ENCODE peak calls at places on chromosome 15, in nine cellular contexts. H is fibroblast of lung; A is neural crest cell; M is foreskin melanocyte; X is Daoy; T is NCI-H774; Y is naive thymus-derived CD4-positive, alpha-beta T cell; E is ureter; J is cardiac muscle cell. O is an unnamed sample.

GRCh38 chr15:77818484-77819270 is 186.0 kb upstream of the LINGO1 start:
- DNase-seq in H (no peak), A (no peak), M (no peak), X (no peak), T (peak; percentile 27), Y (no peak), E (no peak), J (no peak), O (no peak)

GRCh38 chr15:84079885-84080777 is 155.4 kb upstream of the GOLGA6L4 start:
- DNase-seq in H (peak; percentile 17), A (peak; percentile 45), M (no peak), X (peak; percentile 11), T (peak; percentile 53), Y (peak; percentile 32), E (no peak), J (peak; percentile 33), O (peak; percentile 61)

GRCh38 chr15:98953000-98953776 is 54.4 kb downstream of the PGPEP1L start:
- DNase-seq in H (peak; percentile 76), A (no peak), M (peak; percentile 5), X (no peak), T (no peak), Y (no peak), E (no peak), J (no peak), O (no peak)

GRCh38 chr15:101242160-101242998 is 9.5 kb downstream of the CHSY1 start:
- DNase-seq in H (no peak), A (no peak), M (no peak), X (peak; percentile 59), T (no peak), Y (peak; percentile 77), E (no peak), J (peak; percentile 82), O (peak; percentile 67)

GRCh38 chr15:62850791-62851291 is 191.7 kb upstream of the TPM1 start:
- DNase-seq in H (no peak), A (no peak), M (no peak), X (peak; percentile 94), T (no peak), Y (no peak), E (no peak), J (peak; percentile 71), O (peak; percentile 94)

GRCh38 chr15:31308185-31308639 is 18.4 kb upstream of the KLF13 start:
- DNase-seq in H (no peak), A (no peak), M (no peak), X (no peak), T (no peak), Y (no peak), E (no peak), J (no peak), O (no peak)

GRCh38 chr15:42194502-42194901 is 13.6 kb downstream of the VPS39 start:
- DNase-seq in H (peak; percentile 86), A (no peak), M (no peak), X (peak; percentile 14), T (no peak), Y (no peak), E (no peak), J (peak; percentile 68), O (peak; percentile 10)

GRCh38 chr15:66515901-66516322 is 10.8 kb downstream of the ZWILCH start:
- DNase-seq in H (no peak), A (no peak), M (no peak), X (peak; percentile 39), T (no peak), Y (no peak), E (no peak), J (peak; percentile 16), O (peak; percentile 35)

GRCh38 chr15:98904466-98905048 is 103.0 kb downstream of the PGPEP1L start:
- DNase-seq in H (peak; percentile 71), A (peak; percentile 12), M (peak; percentile 59), X (peak; percentile 62), T (no peak), Y (peak; percentile 10), E (no peak), J (peak; percentile 59), O (peak; percentile 60)

GRCh38 chr15:94324117-94324826 is 92.9 kb downstream of the MCTP2 start:
- DNase-seq in H (peak; percentile 71), A (peak; percentile 54), M (peak; percentile 50), X (peak; percentile 64), T (peak; percentile 36), Y (peak; percentile 47), E (peak; percentile 49), J (peak; percentile 72), O (peak; percentile 74)

GRCh38 chr15:38050529-38050928 is 116.1 kb downstream of the TMCO5A start:
- DNase-seq in H (peak; percentile 72), A (no peak), M (no peak), X (no peak), T (no peak), Y (no peak), E (no peak), J (peak; percentile 73), O (peak; percentile 45)

GRCh38 chr15:76056931-76057330 is 2.9 kb upstream of the TMEM266 start:
- DNase-seq in H (no peak), A (no peak), M (no peak), X (no peak), T (no peak), Y (no peak), E (no peak), J (no peak), O (no peak)

GRCh38 chr15:51853987-51854386 is 24.5 kb downstream of the TMOD3 start:
- DNase-seq in H (peak; percentile 65), A (no peak), M (no peak), X (no peak), T (no peak), Y (no peak), E (no peak), J (peak; percentile 38), O (no peak)

GRCh38 chr15:45762726-45763125 is 127.9 kb downstream of the SQOR start:
- DNase-seq in H (no peak), A (no peak), M (no peak), X (no peak), T (no peak), Y (no peak), E (no peak), J (no peak), O (no peak)

GRCh38 chr15:29095746-29096145 is 173.9 kb downstream of the NSMCE3 start:
- DNase-seq in H (no peak), A (no peak), M (no peak), X (no peak), T (no peak), Y (no peak), E (no peak), J (no peak), O (no peak)

GRCh38 chr15:26870346-26870745 is 3.5 kb downstream of the GABRA5 start:
- DNase-seq in H (no peak), A (no peak), M (no peak), X (no peak), T (no peak), Y (no peak), E (no peak), J (no peak), O (no peak)

GRCh38 chr15:90818251-90819210 is 49.9 kb upstream of the FURIN start:
- DNase-seq in H (no peak), A (no peak), M (no peak), X (no peak), T (no peak), Y (peak; percentile 13), E (no peak), J (peak; percentile 21), O (no peak)

GRCh38 chr15:31974855-31975421 is 55.4 kb upstream of the CHRNA7 start:
- DNase-seq in H (peak; percentile 23), A (peak; percentile 73), M (no peak), X (peak; percentile 67), T (peak; percentile 37), Y (peak; percentile 12), E (no peak), J (peak; percentile 29), O (peak; percentile 66)

GRCh38 chr15:77637851-77638402 is 5.2 kb upstream of the LINGO1 start:
- DNase-seq in H (no peak), A (no peak), M (no peak), X (no peak), T (no peak), Y (no peak), E (no peak), J (no peak), O (no peak)

O was measured in astrocyte of the hippocampus.